ENCODE peak calls at places on chromosomes 16 and 17, in five cellular contexts. V is spleen, O is testis, N is A549, J is GM12891. E is an unnamed sample.

GRCh38 chr17:44038604-44039007 is 23.8 kb upstream of the TMEM101 start:
- DNase-seq in V (no peak), O (peak; percentile 44), N (no peak), J (no peak), E (no peak)

GRCh38 chr16:19105131-19105530 is 8.6 kb upstream of the ITPRIPL2 start:
- DNase-seq in V (no peak), O (no peak), N (no peak), J (no peak), E (no peak)

GRCh38 chr17:61196302-61196704 is 203.3 kb upstream of the TBX2 start:
- DNase-seq in V (no peak), O (no peak), N (no peak), J (no peak), E (no peak)

GRCh38 chr17:43416998-43417891 is 18.5 kb downstream of the ARL4D start:
- DNase-seq in V (no peak), O (peak; percentile 87), N (no peak), J (no peak), E (peak; percentile 44)

GRCh38 chr17:80792373-80792781 is 199.3 kb upstream of the CHMP6 start:
- DNase-seq in V (no peak), O (no peak), N (peak; percentile 25), J (no peak), E (no peak)

GRCh38 chr17:49880291-49881053 is 32.6 kb upstream of the TAC4 start:
- DNase-seq in V (peak; percentile 92), O (peak; percentile 83), N (peak; percentile 99), J (peak; percentile 94), E (peak; percentile 98)

GRCh38 chr17:71338396-71338795 is 782.4 kb upstream of the SOX9 start:
- DNase-seq in V (no peak), O (no peak), N (peak; percentile 14), J (no peak), E (peak; percentile 15)

GRCh38 chr17:4733073-4733531 is 1.9 kb downstream of the MED11 start:
- DNase-seq in V (peak; percentile 84), O (peak; percentile 30), N (no peak), J (no peak), E (no peak)

GRCh38 chr16:58337090-58337444 is 42.2 kb upstream of the PRSS54 start:
- DNase-seq in V (no peak), O (no peak), N (no peak), J (no peak), E (no peak)

GRCh38 chr17:57459286-57459915 is 203.1 kb downstream of the MSI2 start:
- DNase-seq in V (no peak), O (no peak), N (peak; percentile 85), J (no peak), E (peak; percentile 85)

GRCh38 chr17:45093444-45094110 is 32.5 kb downstream of the NMT1 start:
- DNase-seq in V (no peak), O (peak; percentile 62), N (no peak), J (no peak), E (no peak)

GRCh38 chr17:2137342-2138098 is 82.6 kb downstream of the HIC1 start:
- DNase-seq in V (no peak), O (no peak), N (no peak), J (peak; percentile 34), E (peak; percentile 69)

GRCh38 chr17:82751171-82751570 is 694 bp upstream of the TBCD start:
- DNase-seq in V (no peak), O (no peak), N (no peak), J (no peak), E (no peak)
- TF ChIP-seq POLR2A in V (no peak), O (no peak), N (no peak), J (no peak), E (no peak)

DNA sequence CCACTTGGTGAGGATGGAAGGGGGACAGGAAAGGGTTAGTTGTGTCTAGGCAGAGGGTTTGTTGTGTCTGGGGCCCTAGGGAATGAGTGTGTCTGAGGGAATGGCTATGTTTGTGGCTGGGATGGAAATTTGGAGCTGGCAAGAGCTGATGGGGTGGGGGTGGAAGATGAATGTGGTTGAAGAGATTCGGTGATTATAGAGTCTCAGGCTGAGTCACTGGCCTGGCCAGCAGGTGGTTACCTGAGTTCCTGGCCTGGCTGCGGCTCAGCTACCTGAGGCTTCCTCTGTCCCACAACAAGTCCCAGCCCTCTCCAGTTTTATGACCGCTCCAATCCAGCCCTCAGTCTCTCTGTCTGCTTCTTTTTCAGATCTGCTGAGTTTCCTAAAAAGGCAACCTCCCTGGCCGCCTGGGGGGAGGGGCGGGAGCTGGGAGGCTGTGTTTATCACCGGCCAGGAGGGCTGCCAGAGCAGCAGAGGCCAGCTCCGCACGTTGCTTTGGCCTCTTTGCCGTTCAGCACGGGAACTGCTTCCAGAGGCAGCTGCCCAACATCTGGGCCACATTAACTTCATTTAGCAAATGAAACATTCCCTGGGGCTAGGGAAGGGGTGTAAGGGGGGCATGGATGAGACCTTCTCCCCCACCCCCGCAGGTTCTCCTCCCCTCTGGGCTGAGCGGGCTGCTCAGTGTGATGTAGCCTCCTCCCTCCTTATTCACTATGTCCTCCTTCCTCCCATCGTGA is 21.8 kb downstream of the ITGB3 start:
- DNase-seq in V (no peak), O (peak; percentile 88), N (no peak), J (no peak), E (no peak)
- TF ChIP-seq POLR2A in V (no peak), O (no peak), N (no peak), J (no peak), E (no peak)

DNA sequence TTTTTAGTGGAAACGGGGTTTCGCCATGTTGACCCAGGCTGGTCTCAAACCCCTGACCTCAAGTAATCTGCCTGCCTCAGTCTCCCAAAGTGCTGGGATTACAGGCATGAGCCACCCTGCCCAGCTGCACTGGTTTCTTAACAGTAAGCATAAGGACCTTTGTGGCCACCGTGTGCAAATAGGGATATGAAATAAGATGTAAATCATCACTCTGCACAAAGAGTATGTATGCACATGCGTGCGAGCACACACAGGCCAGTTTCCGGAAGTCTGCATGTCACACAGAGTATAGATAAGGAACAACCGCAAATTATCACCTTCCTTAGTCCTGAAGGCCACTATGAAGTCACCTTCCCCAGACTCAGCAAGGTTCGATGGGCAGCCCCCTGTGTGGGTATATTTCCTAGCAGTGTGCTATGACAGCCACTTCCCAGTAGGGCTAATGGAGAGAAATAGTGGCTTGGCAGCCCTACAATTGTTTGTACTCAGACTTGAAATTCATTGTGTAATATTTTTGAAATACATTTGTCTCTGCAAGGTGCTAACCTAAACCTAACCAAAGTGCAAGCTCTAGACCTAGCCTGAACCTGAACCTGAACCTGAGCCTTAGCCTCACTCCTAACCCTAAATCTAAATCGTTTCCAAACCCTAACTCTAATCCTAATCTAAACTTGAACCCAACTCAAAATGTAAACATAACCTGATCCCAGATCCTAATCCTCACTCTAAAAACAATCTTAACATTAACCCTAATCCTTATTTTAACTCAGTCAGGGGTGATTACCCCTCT is 48.4 kb upstream of the SKAP1 start:
- DNase-seq in V (no peak), O (no peak), N (no peak), J (peak; percentile 41), E (no peak)
- TF ChIP-seq POLR2A in V (no peak), O (no peak), N (no peak), J (no peak), E (no peak)

GRCh38 chr17:78674156-78674555 is 97.0 kb upstream of the DNAH17 start:
- DNase-seq in V (peak; percentile 52), O (no peak), N (no peak), J (no peak), E (no peak)

GRCh38 chr17:78676415-78677302 is 99.5 kb upstream of the DNAH17 start:
- DNase-seq in V (peak; percentile 61), O (no peak), N (no peak), J (no peak), E (no peak)

GRCh38 chr17:78674595-78675315 is 97.6 kb upstream of the DNAH17 start:
- DNase-seq in V (peak; percentile 64), O (no peak), N (no peak), J (no peak), E (no peak)

GRCh38 chr17:78675836-78676235 is 98.6 kb upstream of the DNAH17 start:
- DNase-seq in V (peak; percentile 28), O (no peak), N (no peak), J (no peak), E (no peak)

DNA sequence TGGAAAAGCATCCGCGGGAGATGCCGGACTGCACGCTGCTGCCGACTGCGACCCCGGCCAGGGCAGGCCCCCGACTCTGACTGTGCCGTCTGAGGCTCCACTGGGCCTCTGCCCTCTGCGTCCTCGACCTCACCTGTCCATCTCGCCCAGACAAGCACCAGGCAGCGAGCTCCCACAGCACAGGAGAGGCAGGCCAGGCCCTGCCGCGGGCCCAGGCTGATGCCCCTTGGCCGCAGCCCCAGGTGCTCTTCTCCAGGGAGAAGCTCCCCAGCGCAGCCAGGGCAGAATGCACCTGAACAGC is 98.1 kb upstream of the DNAH17 start:
- DNase-seq in V (peak; percentile 62), O (no peak), N (no peak), J (no peak), E (no peak)
- TF ChIP-seq POLR2A in V (no peak), O (no peak), N (no peak), J (peak; percentile 36), E (no peak)

GRCh38 chr17:1108810-1109605 is 70.8 kb downstream of the ABR start:
- DNase-seq in V (peak; percentile 94), O (peak; percentile 45), N (peak; percentile 48), J (peak; percentile 73), E (no peak)
- TF ChIP-seq POLR2A in V (no peak), O (no peak), N (peak; percentile 45), J (no peak), E (peak; percentile 49)

GRCh38 chr17:39200957-39201510 is 951 bp downstream of the RPL19 start:
- DNase-seq in V (no peak), O (no peak), N (no peak), J (no peak), E (no peak)
- TF ChIP-seq POLR2A in V (no peak), O (no peak), N (no peak), J (no peak), E (no peak)

DNA sequence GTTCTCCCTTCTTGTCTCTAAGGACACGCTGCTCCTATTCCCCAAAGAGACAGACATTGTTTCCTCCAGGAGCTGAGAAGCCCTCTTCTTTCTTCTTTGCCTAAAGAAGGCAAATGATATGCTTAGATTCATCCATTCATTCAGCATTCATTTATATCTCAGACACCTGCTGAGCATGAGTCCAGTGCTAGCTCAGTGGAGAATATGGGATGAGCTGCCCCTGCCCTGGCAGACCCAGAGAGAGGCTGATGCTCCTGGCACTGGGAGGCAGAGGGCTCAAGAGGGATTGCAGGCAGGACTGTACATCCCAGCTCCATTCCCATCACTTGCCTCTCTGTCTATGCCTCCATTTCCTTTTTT is 4.4 kb upstream of the ALDOA start:
- DNase-seq in V (no peak), O (no peak), N (no peak), J (no peak), E (no peak)
- TF ChIP-seq POLR2A in V (no peak), O (no peak), N (no peak), J (no peak), E (no peak)

GRCh38 chr16:27326738-27327585 is 13.2 kb downstream of the IL4R start:
- DNase-seq in V (peak; percentile 89), O (peak; percentile 55), N (peak; percentile 84), J (peak; percentile 51), E (peak; percentile 90)
- TF ChIP-seq POLR2A in V (no peak), O (no peak), N (no peak), J (peak; percentile 23), E (no peak)

GRCh38 chr16:3578610-3579551 is 1.7 kb upstream of the NLRC3 start:
- DNase-seq in V (peak; percentile 89), O (no peak), N (no peak), J (peak; percentile 81), E (peak; percentile 67)
- TF ChIP-seq POLR2A in V (no peak), O (no peak), N (no peak), J (peak; percentile 42), E (no peak)

E was measured in H54.